ENCODE peak calls at places on chromosomes 4 and X, in eight cellular contexts. M is lower leg skin; E is T-helper 9 cell; U is fibroblast of lung; G is HuH-7.5; R is CD8-positive, alpha-beta memory T cell; H is anterior cingulate cortex; Q is GM23248. F is an unnamed sample.

GRCh38 chr4:53040459-53040815 is 178.3 kb downstream of the RASL11B start:
- DNase-seq in M (no peak), E (no peak), U (peak; percentile 46), G (no peak), R (no peak), H (no peak), Q (no peak), F (no peak)

GRCh38 chr4:112379306-112379705 is 82.1 kb downstream of the ALPK1 start:
- DNase-seq in M (no peak), E (no peak), U (peak; percentile 4), G (no peak), R (no peak), H (no peak), Q (no peak), F (no peak)

GRCh38 chr4:90357117-90357710 is 230.0 kb downstream of the CCSER1 start:
- DNase-seq in M (no peak), E (no peak), U (peak; percentile 67), G (peak; percentile 6), R (no peak), H (no peak), Q (peak; percentile 67), F (no peak)

GRCh38 chrX:41180194-41180902 is 95.1 kb downstream of the USP9X start:
- DNase-seq in M (no peak), E (peak; percentile 24), U (peak; percentile 58), G (no peak), R (peak; percentile 35), H (no peak), Q (peak; percentile 61), F (peak; percentile 5)

GRCh38 chrX:82208976-82209375 is 1007.1 kb downstream of the SH3BGRL start:
- DNase-seq in M (no peak), E (no peak), U (no peak), G (no peak), R (no peak), H (no peak), Q (no peak), F (no peak)

GRCh38 chr4:72305080-72305479 is 263.9 kb downstream of the ADAMTS3 start:
- DNase-seq in M (no peak), E (no peak), U (no peak), G (no peak), R (no peak), H (no peak), Q (no peak), F (no peak)

GRCh38 chrX:92213781-92214180 is 434.6 kb downstream of the PCDH11X start:
- DNase-seq in M (no peak), E (no peak), U (peak; percentile 1), G (no peak), R (no peak), H (no peak), Q (no peak), F (no peak)

GRCh38 chr4:61739899-61740298 is 539.8 kb downstream of the ADGRL3 start:
- DNase-seq in M (no peak), E (no peak), U (no peak), G (no peak), R (no peak), H (no peak), Q (no peak), F (no peak)

GRCh38 chr4:33948921-33949320 is 2295.4 kb downstream of the ARAP2 start:
- DNase-seq in M (no peak), E (no peak), U (no peak), G (peak; percentile 6), R (no peak), H (no peak), Q (no peak), F (no peak)

GRCh38 chr4:96448315-96448872 is 608.5 kb downstream of the PDHA2 start:
- DNase-seq in M (no peak), E (no peak), U (no peak), G (no peak), R (no peak), H (no peak), Q (no peak), F (no peak)

GRCh38 chr4:138977525-138977924 is 38.1 kb upstream of the NOCT start:
- DNase-seq in M (no peak), E (no peak), U (no peak), G (peak; percentile 16), R (no peak), H (no peak), Q (no peak), F (no peak)

GRCh38 chr4:91325495-91325894 is 978.3 kb upstream of the GRID2 start:
- DNase-seq in M (no peak), E (no peak), U (peak; percentile 77), G (no peak), R (no peak), H (no peak), Q (peak; percentile 3), F (no peak)

GRCh38 chrX:46029777-46030176 is 515.4 kb downstream of the ZNF674 start:
- DNase-seq in M (no peak), E (no peak), U (peak; percentile 4), G (no peak), R (no peak), H (no peak), Q (no peak), F (no peak)

GRCh38 chr4:107825072-107825789 is 499 bp downstream of the SGMS2 start:
- DNase-seq in M (no peak), E (no peak), U (peak; percentile 67), G (peak; percentile 16), R (no peak), H (peak; percentile 26), Q (peak; percentile 78), F (no peak)

GRCh38 chrX:106906361-106906760 is 3.2 kb upstream of the RIPPLY1 start:
- DNase-seq in M (no peak), E (no peak), U (no peak), G (no peak), R (no peak), H (no peak), Q (no peak), F (no peak)

GRCh38 chr4:73662709-73663546 is 42.7 kb upstream of the RASSF6 start:
- DNase-seq in M (no peak), E (no peak), U (peak; percentile 60), G (no peak), R (no peak), H (no peak), Q (peak; percentile 80), F (no peak)

GRCh38 chrX:13194291-13195103 is 125.4 kb downstream of the ATXN3L start:
- DNase-seq in M (peak; percentile 16), E (no peak), U (peak; percentile 37), G (no peak), R (no peak), H (no peak), Q (no peak), F (no peak)

GRCh38 chrX:2552621-2553297 is 52.0 kb upstream of the DHRSX start:
- DNase-seq in M (no peak), E (no peak), U (peak; percentile 8), G (no peak), R (no peak), H (no peak), Q (peak; percentile 79), F (no peak)